ENCODE peak calls at places on chromosomes 13 and 19, in eight cellular contexts. Y is CD8-positive, alpha-beta memory T cell; C is sciatic nerve; N is stimulated activated CD4-positive, alpha-beta T cell treated with anti-CD3 and anti-CD28 coated beads, Interleukin-4, amount 100 ng/mL, for 1 hour; P is hepatic stellate cell; W is GM04503; B is neural progenitor cell; F is activated CD4-positive, CD25-positive, alpha-beta regulatory T cell. G is an unnamed sample.

GRCh38 chr13:85286081-85286480 is 513.1 kb downstream of the SLITRK6 start:
- DNase-seq in P (no peak), C (no peak), F (no peak), Y (no peak), N (no peak), W (no peak), B (no peak), G (no peak)

GRCh38 chr19:39246951-39247669 is 1.5 kb downstream of the IFNL4 start:
- DNase-seq in P (no peak), W (no peak), B (peak; percentile 59), C (no peak), Y (no peak), F (peak; percentile 26), N (peak; percentile 41), G (peak; percentile 39)

GRCh38 chr13:27622102-27622820 is 569 bp downstream of the POLR1D start:
- DNase-seq in P (no peak), C (no peak), W (no peak), B (no peak), Y (no peak), F (no peak), N (no peak), G (no peak)

GRCh38 chr19:48560095-48560530 is 8.1 kb downstream of the SULT2B1 start:
- DNase-seq in P (no peak), F (no peak), N (no peak), B (peak; percentile 32), Y (no peak), W (no peak), C (no peak), G (no peak)

GRCh38 chr13:73765651-73766384 is 368.4 kb downstream of the KLF12 start:
- DNase-seq in Y (peak; percentile 66), C (peak; percentile 89), P (no peak), N (peak; percentile 60), F (peak; percentile 22), W (no peak), B (peak; percentile 91), G (peak; percentile 58)

GRCh38 chr13:71320452-71320851 is 546.6 kb downstream of the DACH1 start:
- DNase-seq in C (no peak), W (no peak), Y (no peak), N (no peak), P (peak; percentile 0), B (peak; percentile 34), F (no peak), G (no peak)

GRCh38 chr13:21579754-21580316 is 24.1 kb downstream of the MICU2 start:
- DNase-seq in B (no peak), W (no peak), Y (no peak), C (no peak), F (no peak), P (no peak), N (no peak), G (no peak)

GRCh38 chr13:108962652-108963051 is 333.2 kb downstream of the MYO16 start:
- DNase-seq in B (no peak), P (no peak), N (no peak), Y (no peak), F (no peak), W (no peak), C (no peak), G (no peak)

GRCh38 chr13:33138441-33138840 is 122.2 kb downstream of the KL start:
- DNase-seq in C (no peak), W (no peak), B (no peak), Y (no peak), F (no peak), P (no peak), N (no peak), G (no peak)

GRCh38 chr13:28429096-28429495 is 65.8 kb downstream of the FLT1 start:
- DNase-seq in Y (no peak), W (no peak), F (no peak), B (no peak), C (no peak), P (no peak), N (no peak), G (no peak)

GRCh38 chr19:43148233-43148632 is 38.1 kb downstream of the PSG5 start:
- DNase-seq in W (peak; percentile 75), F (no peak), P (peak; percentile 55), B (no peak), N (no peak), Y (no peak), C (no peak), G (no peak)

GRCh38 chr13:44309771-44310767 is 63.6 kb upstream of the SERP2 start:
- DNase-seq in P (no peak), N (no peak), F (no peak), W (no peak), Y (no peak), C (no peak), B (no peak), G (no peak)

GRCh38 chr19:32436692-32437091 is 31.1 kb downstream of the DPY19L3 start:
- DNase-seq in Y (no peak), B (no peak), C (no peak), N (no peak), W (no peak), P (no peak), F (no peak), G (no peak)

GRCh38 chr13:109655611-109656010 is 130.8 kb downstream of the IRS2 start:
- DNase-seq in N (no peak), C (no peak), B (no peak), F (no peak), Y (no peak), W (no peak), P (no peak), G (no peak)

GRCh38 chr19:7619671-7620441 is 9.5 kb downstream of the XAB2 start:
- DNase-seq in N (no peak), B (no peak), Y (no peak), P (no peak), C (no peak), W (no peak), F (no peak), G (no peak)

GRCh38 chr13:27534976-27535370 is 84.6 kb upstream of the MTIF3 start:
- DNase-seq in W (no peak), C (no peak), B (no peak), Y (no peak), F (no peak), P (no peak), N (no peak), G (no peak)

GRCh38 chr13:48369988-48370387 is 42.9 kb downstream of the LPAR6 start:
- DNase-seq in C (no peak), F (no peak), Y (no peak), P (no peak), B (no peak), W (no peak), N (no peak), G (no peak)